ENCODE peak calls at places on chromosomes 11 and 22, in five cellular contexts. T is H1, F is A549, D is HepG2, G is IMR-90. J is an unnamed sample.

GRCh38 chr11:34192481-34193401 is 87.3 kb downstream of the NAT10 start:
- DNase-seq in T (no peak), F (peak; percentile 78), D (no peak), G (peak; percentile 93), J (no peak)

GRCh38 chr11:126308271-126308671 is 4.4 kb downstream of the DCPS start:
- DNase-seq in T (no peak), F (no peak), D (no peak), G (no peak), J (no peak)

GRCh38 chr11:119460582-119460981 is 37.6 kb upstream of the THY1 start:
- DNase-seq in T (no peak), F (no peak), D (no peak), G (peak; percentile 97), J (no peak)

GRCh38 chr11:33500865-33501479 is 199.7 kb downstream of the C11orf91 start:
- DNase-seq in T (no peak), F (no peak), D (peak; percentile 9), G (peak; percentile 65), J (no peak)

GRCh38 chr11:59801160-59801706 is 9.3 kb downstream of the MRPL16 start:
- DNase-seq in T (no peak), F (no peak), D (no peak), G (no peak), J (no peak)

GRCh38 chr22:22941831-22942510 is 54.4 kb downstream of the IGLL5 start:
- DNase-seq in T (peak; percentile 34), F (no peak), D (no peak), G (no peak), J (peak; percentile 3)

GRCh38 chr11:120137187-120137610 is 714 bp downstream of the TRIM29 start:
- DNase-seq in T (peak; percentile 42), F (no peak), D (no peak), G (no peak), J (no peak)

GRCh38 chr11:1866776-1867175 is 13.9 kb downstream of the LSP1 start:
- DNase-seq in T (no peak), F (no peak), D (no peak), G (no peak), J (no peak)

GRCh38 chr11:34588701-34589100 is 32.2 kb upstream of the EHF start:
- DNase-seq in T (no peak), F (no peak), D (no peak), G (no peak), J (no peak)

GRCh38 chr11:16099501-16099900 is 256.8 kb downstream of the SOX6 start:
- DNase-seq in T (no peak), F (no peak), D (no peak), G (no peak), J (no peak)

GRCh38 chr11:88115828-88116410 is 59.3 kb downstream of the RAB38 start:
- DNase-seq in T (no peak), F (no peak), D (no peak), G (no peak), J (no peak)
- TF ChIP-seq USF2 in T (no peak), F (no peak), D (no peak), G (no peak), J (no peak)

GRCh38 chr22:31346255-31346732 is at the start of gene PATZ1:
- DNase-seq in T (no peak), F (peak; percentile 56), D (peak; percentile 91), G (peak; percentile 72), J (peak; percentile 72)
- TF ChIP-seq USF2 in T (no peak), F (no peak), D (no peak), G (no peak), J (no peak)

DNA sequence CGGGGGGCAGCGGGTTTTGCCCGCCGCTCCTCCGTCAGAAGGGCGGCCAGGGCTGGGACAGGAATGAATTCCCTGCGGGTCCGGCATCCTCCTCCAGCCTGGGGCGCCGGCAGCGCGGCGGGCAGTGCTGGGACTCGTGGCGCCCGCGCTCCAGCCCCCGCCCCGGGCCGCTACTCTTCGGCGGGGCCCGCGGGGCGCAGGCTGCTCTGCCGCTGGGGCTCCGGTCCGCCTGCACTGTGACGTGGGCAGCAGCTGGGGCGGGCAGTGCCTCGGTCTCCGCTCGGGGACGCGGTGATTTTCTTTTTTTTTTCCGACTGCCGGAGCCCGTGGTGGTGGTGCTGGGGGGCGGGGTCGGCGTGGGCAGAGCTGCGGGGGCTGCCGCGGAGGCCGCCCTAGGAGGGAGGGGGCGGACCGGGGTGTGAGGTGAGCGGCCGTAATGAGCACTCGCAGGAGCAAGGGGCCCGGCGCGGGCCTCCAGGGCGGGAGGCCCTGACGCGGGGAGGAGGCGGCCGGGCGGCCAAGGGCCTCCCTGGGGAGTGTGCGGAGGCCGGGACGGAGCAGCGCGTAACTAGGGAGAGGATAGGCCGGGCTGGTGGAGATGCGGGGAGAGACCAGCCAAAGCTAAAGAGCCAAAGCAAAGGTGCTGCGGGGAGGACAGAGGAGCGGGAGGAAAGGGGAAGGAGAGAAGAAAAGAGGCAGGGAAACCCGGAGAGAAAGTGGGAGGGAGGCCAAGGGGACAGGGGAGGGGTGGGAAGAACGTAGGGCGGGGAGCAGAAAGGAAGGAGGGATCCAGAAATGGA is 73.3 kb upstream of the ZBED5 start:
- DNase-seq in T (peak; percentile 79), F (peak; percentile 74), D (no peak), G (peak; percentile 76), J (peak; percentile 54)
- TF ChIP-seq USF2 in T (no peak), F (no peak), D (no peak), G (no peak), J (no peak)

GRCh38 chr11:78261367-78261766 is 72.6 kb downstream of the USP35 start:
- DNase-seq in T (no peak), F (no peak), D (no peak), G (no peak), J (no peak)
- TF ChIP-seq USF2 in T (no peak), F (no peak), D (no peak), G (no peak), J (no peak)

GRCh38 chr11:102346748-102347525 is at the start of gene BIRC2:
- DNase-seq in T (peak; percentile 98), F (peak; percentile 36), D (peak; percentile 79), G (peak; percentile 89), J (peak; percentile 96)
- TF ChIP-seq USF2 in T (peak; percentile 42), F (no peak), D (no peak), G (peak; percentile 14), J (peak; percentile 75)